ENCODE peak calls at places on chromosomes 4 and X, in six cellular contexts. G is GM13977; F is endothelial cell; D is KBM-7; P is NCI-H1105 treated with DMSO at 0.1 percent for 48 hours; C is activated CD4-positive, alpha-beta T cell treated with anti-CD3 and anti-CD28 coated beads, Interleukin-2, amount 50 U/mL, for 4 hours. L is an unnamed sample.
A peak's percentile ranks its signal among the peaks of the same experiment; 100 is the strongest.

GRCh38 chrX:31279359-31279758 is 207.5 kb upstream of the FTHL17 start:
- DNase-seq in G (no peak), C (no peak), F (no peak), P (no peak), D (peak; percentile 21), L (peak; percentile 12)

GRCh38 chrX:153414838-153415552 is 3.7 kb downstream of the ZFP92 start:
- DNase-seq in D (no peak), F (no peak), P (no peak), C (no peak), G (no peak), L (no peak)

GRCh38 chr4:120842046-120842445 is 80.5 kb downstream of the PRDM5 start:
- DNase-seq in P (no peak), D (no peak), G (no peak), F (no peak), C (no peak), L (no peak)

GRCh38 chr4:39319678-39320077 is 46.5 kb downstream of the RFC1 start:
- DNase-seq in G (no peak), C (no peak), P (no peak), F (no peak), D (no peak), L (no peak)

GRCh38 chr4:81471361-81472248 is at the start of gene RASGEF1B:
- DNase-seq in F (peak; percentile 77), D (peak; percentile 64), C (peak; percentile 95), P (peak; percentile 84), G (peak; percentile 92), L (peak; percentile 92)

GRCh38 chrX:27446423-27446822 is 16.7 kb downstream of the PPP4R3C start:
- DNase-seq in F (no peak), G (no peak), C (no peak), P (no peak), D (no peak), L (no peak)

GRCh38 chr4:825969-826330 is at the start of gene CPLX1:
- DNase-seq in G (peak; percentile 74), F (peak; percentile 62), C (no peak), D (no peak), P (no peak), L (peak; percentile 4)

GRCh38 chrX:20513185-20513584 is 246.5 kb upstream of the RPS6KA3 start:
- DNase-seq in P (no peak), C (no peak), F (no peak), D (no peak), G (no peak), L (no peak)

GRCh38 chr4:6582889-6583504 is 8.0 kb downstream of the MAN2B2 start:
- DNase-seq in C (no peak), P (no peak), G (no peak), D (peak; percentile 37), F (no peak), L (no peak)

GRCh38 chr4:152988721-152989553 is 52.8 kb downstream of the FHDC1 start:
- DNase-seq in F (no peak), C (no peak), G (no peak), D (no peak), P (no peak), L (no peak)

GRCh38 chrX:68634649-68635227 is 12.7 kb upstream of the STARD8 start:
- DNase-seq in G (no peak), F (no peak), C (no peak), P (no peak), D (no peak), L (no peak)

GRCh38 chrX:138011461-138011860 is 445.5 kb downstream of the ZIC3 start:
- DNase-seq in C (no peak), D (no peak), F (no peak), P (no peak), G (no peak), L (no peak)

GRCh38 chr4:143559757-143560147 is 46.2 kb downstream of the SMARCA5 start:
- DNase-seq in G (peak; percentile 34), C (peak; percentile 39), D (no peak), P (peak; percentile 48), F (no peak), L (no peak)

GRCh38 chr4:16206848-16207247 is 19.4 kb downstream of the TAPT1 start:
- DNase-seq in G (no peak), D (peak; percentile 32), P (no peak), C (no peak), F (no peak), L (no peak)

GRCh38 chr4:153713840-153714239 is 29.8 kb downstream of the TLR2 start:
- DNase-seq in C (no peak), D (no peak), F (no peak), P (no peak), G (no peak), L (no peak)

GRCh38 chr4:156475322-156475721 is 496.3 kb downstream of the PDGFC start:
- DNase-seq in C (no peak), F (peak; percentile 5), D (peak; percentile 63), P (peak; percentile 20), G (peak; percentile 19), L (peak; percentile 27)

GRCh38 chr4:75289843-75290616 is 224.2 kb downstream of the RCHY1 start:
- DNase-seq in G (peak; percentile 27), P (peak; percentile 90), F (peak; percentile 22), C (no peak), D (peak; percentile 4), L (no peak)

GRCh38 chrX:16839852-16840460 is 30.2 kb downstream of the RBBP7 start:
- DNase-seq in D (no peak), C (no peak), F (no peak), G (no peak), P (no peak), L (no peak)